ENCODE peak calls at places on chromosomes 6 and 20, in nine cellular contexts. J is ACHN, H is HS-5, U is upper lobe of right lung, Y is Calu3, E is tibial artery, W is cardiac muscle cell, S is sciatic nerve, L is NCI-H1930. Q is an unnamed sample.

GRCh38 chr6:106688177-106688951 is 59.0 kb downstream of the QRSL1 start:
- DNase-seq in Y (peak), E (no peak), S (no peak), L (no peak), U (no peak), H (no peak), J (peak), W (no peak), Q (no peak)

GRCh38 chr6:2988426-2989331 is 11.0 kb upstream of the NQO2 start:
- DNase-seq in E (peak), H (peak), W (peak), S (peak), J (peak), Y (peak), L (peak), U (peak), Q (peak)

GRCh38 chr20:51153867-51154707 is 131.2 kb upstream of the KCNG1 start:
- DNase-seq in E (no peak), S (no peak), L (no peak), U (no peak), J (no peak), H (no peak), W (no peak), Y (no peak), Q (no peak)

GRCh38 chr6:89492025-89492640 is 59.2 kb downstream of the ANKRD6 start:
- DNase-seq in L (no peak), Y (no peak), U (no peak), W (no peak), J (no peak), S (no peak), E (no peak), H (no peak), Q (no peak)

GRCh38 chr6:110826236-110827129 is 11.2 kb upstream of the CDK19 start:
- DNase-seq in S (no peak), Y (no peak), J (no peak), E (peak), W (no peak), U (peak), L (no peak), H (no peak), Q (no peak)

GRCh38 chr6:94270040-94270689 is 850.8 kb upstream of the EPHA7 start:
- DNase-seq in J (no peak), L (no peak), Y (no peak), U (no peak), H (no peak), W (no peak), E (no peak), S (no peak), Q (no peak)

GRCh38 chr20:62595491-62595890 is 46.8 kb upstream of the SLCO4A1 start:
- DNase-seq in E (peak), L (no peak), U (no peak), W (peak), J (no peak), S (no peak), Y (peak), H (no peak), Q (no peak)

GRCh38 chr6:97394160-97394748 is 111.2 kb upstream of the MMS22L start:
- DNase-seq in H (peak), W (peak), S (no peak), J (peak), L (peak), E (peak), U (no peak), Y (peak), Q (peak)

GRCh38 chr20:22312744-22313346 is 271.5 kb downstream of the FOXA2 start:
- DNase-seq in L (peak), J (peak), S (peak), Y (peak), W (peak), U (no peak), E (no peak), H (peak), Q (no peak)

GRCh38 chr6:35611235-35611634 is 77.5 kb downstream of the FKBP5 start:
- DNase-seq in E (no peak), S (no peak), L (no peak), W (peak), J (no peak), Y (no peak), H (no peak), U (no peak), Q (no peak)